ENCODE peak calls at places on chromosomes 7 and 10, in eight cellular contexts. V is A549, O is K562, R is ovary, M is tibial nerve, L is SK-N-SH, B is upper lobe of left lung, J is suprapubic skin. E is an unnamed sample.

GRCh38 chr7:106022193-106022821 is 59.2 kb downstream of the CDHR3 start:
- DNase-seq in V (no peak), O (no peak), R (no peak), M (no peak), L (no peak), B (peak), J (no peak), E (peak)

GRCh38 chr7:28487487-28487886 is 75.2 kb downstream of the CREB5 start:
- DNase-seq in V (no peak), O (no peak), R (no peak), M (no peak), L (no peak), B (no peak), J (no peak), E (no peak)

GRCh38 chr10:129568562-129569344 is 101.7 kb downstream of the MGMT start:
- DNase-seq in V (no peak), O (no peak), R (no peak), M (no peak), L (peak), B (no peak), J (no peak), E (no peak)

GRCh38 chr10:118778727-118779126 is 24.0 kb upstream of the CACUL1 start:
- DNase-seq in V (no peak), O (no peak), R (no peak), M (no peak), L (no peak), B (no peak), J (no peak), E (no peak)

GRCh38 chr7:99731638-99732374 is 3.2 kb downstream of the CYP3A7 start:
- DNase-seq in V (no peak), O (no peak), R (no peak), M (no peak), L (no peak), B (no peak), J (no peak), E (no peak)

GRCh38 chr10:43228783-43229207 is 38.1 kb downstream of the RASGEF1A start:
- DNase-seq in V (no peak), O (no peak), R (no peak), M (no peak), L (no peak), B (peak), J (peak), E (peak)

GRCh38 chr7:11831727-11832495 is at the start of gene THSD7A:
- DNase-seq in V (peak), O (no peak), R (peak), M (no peak), L (peak), B (peak), J (peak), E (peak)

GRCh38 chr10:61486251-61486650 is 33.1 kb upstream of the TMEM26 start:
- DNase-seq in V (no peak), O (no peak), R (no peak), M (no peak), L (no peak), B (no peak), J (no peak), E (no peak)

GRCh38 chr10:52486840-52487611 is 172.9 kb downstream of the DKK1 start:
- DNase-seq in V (peak), O (no peak), R (no peak), M (no peak), L (no peak), B (no peak), J (no peak), E (no peak)

GRCh38 chr7:71137479-71137878 is 5.5 kb downstream of the GALNT17 start:
- DNase-seq in V (no peak), O (no peak), R (no peak), M (no peak), L (no peak), B (no peak), J (no peak), E (no peak)

GRCh38 chr10:72243822-72244437 is 27.9 kb upstream of the ASCC1 start:
- DNase-seq in V (peak), O (peak), R (peak), M (peak), L (no peak), B (peak), J (peak), E (peak)

GRCh38 chr10:29896053-29896452 is 163.3 kb downstream of the JCAD start:
- DNase-seq in V (no peak), O (no peak), R (no peak), M (no peak), L (no peak), B (no peak), J (no peak), E (no peak)

GRCh38 chr10:123521556-123521955 is 144.6 kb upstream of the GPR26 start:
- DNase-seq in V (no peak), O (no peak), R (no peak), M (no peak), L (no peak), B (no peak), J (no peak), E (no peak)

GRCh38 chr10:90458054-90458453 is 399.8 kb downstream of the HTR7 start:
- DNase-seq in V (no peak), O (no peak), R (no peak), M (no peak), L (no peak), B (no peak), J (no peak), E (no peak)

GRCh38 chr10:33391611-33392010 is 57.1 kb upstream of the NRP1 start:
- DNase-seq in V (no peak), O (no peak), R (no peak), M (no peak), L (no peak), B (no peak), J (no peak), E (no peak)

GRCh38 chr10:105691811-105692210 is 1050.7 kb downstream of the SORCS3 start:
- DNase-seq in V (peak), O (no peak), R (no peak), M (no peak), L (peak), B (no peak), J (no peak), E (no peak)

GRCh38 chr7:22587322-22587721 is 87.3 kb upstream of the STEAP1B start:
- DNase-seq in V (no peak), O (no peak), R (no peak), M (no peak), L (no peak), B (no peak), J (no peak), E (no peak)
- TF ChIP-seq EP300 in V (no peak), O (no peak), R (no peak), M (peak), L (no peak), B (no peak), J (no peak), E (no peak)

DNA sequence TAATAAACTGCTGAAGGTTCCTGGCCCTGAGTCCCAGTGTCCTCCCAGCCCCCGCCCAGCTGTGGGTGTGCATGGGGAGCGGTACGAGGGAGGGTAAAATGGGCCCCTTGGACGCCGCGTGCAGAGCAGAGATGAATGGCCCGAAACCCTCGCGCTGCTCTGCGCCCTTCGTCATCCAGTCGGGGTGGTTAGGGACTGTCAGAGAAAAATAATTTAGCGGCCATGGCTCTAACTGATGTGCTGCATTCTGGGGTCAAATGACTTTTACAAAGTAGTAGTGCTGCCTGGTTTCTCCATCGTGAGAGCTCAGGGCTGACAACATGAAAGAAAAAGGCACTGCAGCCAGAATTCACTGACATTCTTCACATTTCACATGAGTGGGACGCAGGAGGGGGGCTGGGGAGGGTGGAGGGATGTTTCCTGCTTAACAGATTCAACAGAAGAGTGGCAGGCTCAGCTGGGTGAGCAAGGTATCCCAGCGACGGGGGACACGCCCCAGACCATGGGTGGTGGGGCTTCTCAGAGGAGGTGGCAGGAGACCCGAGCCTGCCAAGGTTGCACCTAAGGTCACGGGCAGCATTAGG is 304.5 kb downstream of the WDR37 start:
- DNase-seq in V (no peak), O (no peak), R (no peak), M (no peak), L (no peak), B (no peak), J (no peak), E (no peak)
- TF ChIP-seq EP300 in V (no peak), O (no peak), R (no peak), M (no peak), L (no peak), B (no peak), J (no peak), E (no peak)

GRCh38 chr10:100996678-100997363 is 2.8 kb upstream of the LZTS2 start:
- DNase-seq in V (peak), O (peak), R (peak), M (no peak), L (peak), B (peak), J (no peak), E (peak)
- TF ChIP-seq EP300 in V (no peak), O (no peak), R (no peak), M (no peak), L (no peak), B (no peak), J (no peak), E (no peak)

GRCh38 chr10:59109826-59110225 is 66.6 kb upstream of the PHYHIPL start:
- DNase-seq in V (no peak), O (no peak), R (no peak), M (no peak), L (no peak), B (no peak), J (no peak), E (no peak)
- TF ChIP-seq EP300 in V (no peak), O (no peak), R (no peak), M (no peak), L (peak), B (no peak), J (no peak), E (no peak)

E was measured in transverse colon.